ENCODE peak calls at places on chromosomes 6 and 20, in five cellular contexts. R, L, D, O and V are unnamed samples.

GRCh38 chr6:151044465-151045441 is 179.3 kb downstream of the MTHFD1L start:
- DNase-seq in O (peak; percentile 66), R (peak; percentile 75), L (peak; percentile 62), D (peak; percentile 59), V (peak; percentile 97)

GRCh38 chr20:11229772-11230171 is 556.0 kb upstream of the JAG1 start:
- DNase-seq in O (no peak), D (no peak), R (peak; percentile 31), L (peak; percentile 15), V (peak; percentile 24)

GRCh38 chr6:37698264-37699137 is 818 bp upstream of the MDGA1 start:
- DNase-seq in D (peak; percentile 86), O (peak; percentile 83), L (peak; percentile 18), R (peak; percentile 62), V (peak; percentile 17)

GRCh38 chr6:124881898-124882579 is 80.2 kb upstream of the RNF217 start:
- DNase-seq in D (no peak), O (no peak), R (no peak), L (no peak), V (no peak)

GRCh38 chr6:4707011-4707410 is 69.2 kb upstream of the CDYL start:
- DNase-seq in L (no peak), R (no peak), O (no peak), D (no peak), V (no peak)

GRCh38 chr20:62434098-62434497 is 6.8 kb upstream of the RBBP8NL start:
- DNase-seq in R (no peak), D (no peak), L (no peak), O (no peak), V (peak; percentile 48)

GRCh38 chr20:25006431-25007167 is 14.0 kb upstream of the APMAP start:
- DNase-seq in O (peak; percentile 44), D (peak; percentile 24), L (no peak), R (no peak), V (no peak)

GRCh38 chr6:150301871-150302800 is 66.7 kb upstream of the IYD start:
- DNase-seq in R (peak; percentile 38), D (no peak), L (no peak), O (no peak), V (peak; percentile 72)

GRCh38 chr6:44000164-44000842 is 126.9 kb downstream of the MRPL14 start:
- DNase-seq in O (peak; percentile 47), D (peak; percentile 92), L (no peak), R (no peak), V (peak; percentile 75)

GRCh38 chr6:142316791-142317368 is 15.1 kb downstream of the ADGRG6 start:
- DNase-seq in D (no peak), L (no peak), O (no peak), R (no peak), V (no peak)

GRCh38 chr6:111620168-111620567 is 14.5 kb upstream of the TRAF3IP2 start:
- DNase-seq in R (no peak), D (no peak), O (no peak), L (no peak), V (peak; percentile 79)

GRCh38 chr6:13776602-13777001 is 37.8 kb downstream of the MCUR1 start:
- DNase-seq in R (no peak), D (no peak), L (no peak), O (no peak), V (no peak)

GRCh38 chr6:106181664-106182418 is 95.7 kb downstream of the PRDM1 start:
- DNase-seq in L (no peak), R (no peak), O (no peak), D (no peak), V (no peak)

GRCh38 chr20:6164421-6165341 is 41.9 kb upstream of the FERMT1 start:
- DNase-seq in D (no peak), L (peak; percentile 19), R (no peak), O (no peak), V (no peak)

GRCh38 chr20:40688129-40689099 is 622 bp downstream of the MAFB start:
- DNase-seq in R (no peak), D (no peak), O (no peak), L (no peak), V (peak; percentile 23)

GRCh38 chr6:117602151-117602898 is at the start of gene GOPC:
- DNase-seq in R (peak; percentile 98), D (peak; percentile 98), L (peak; percentile 90), O (peak; percentile 98), V (peak; percentile 99)

GRCh38 chr6:140319209-140319608 is 944.8 kb upstream of the CITED2 start:
- DNase-seq in D (no peak), L (no peak), O (no peak), R (peak; percentile 17), V (peak; percentile 48)

GRCh38 chr20:916825-917224 is 691 bp upstream of the ANGPT4 start:
- DNase-seq in R (no peak), O (no peak), D (peak; percentile 52), L (no peak), V (no peak)

DNA sequence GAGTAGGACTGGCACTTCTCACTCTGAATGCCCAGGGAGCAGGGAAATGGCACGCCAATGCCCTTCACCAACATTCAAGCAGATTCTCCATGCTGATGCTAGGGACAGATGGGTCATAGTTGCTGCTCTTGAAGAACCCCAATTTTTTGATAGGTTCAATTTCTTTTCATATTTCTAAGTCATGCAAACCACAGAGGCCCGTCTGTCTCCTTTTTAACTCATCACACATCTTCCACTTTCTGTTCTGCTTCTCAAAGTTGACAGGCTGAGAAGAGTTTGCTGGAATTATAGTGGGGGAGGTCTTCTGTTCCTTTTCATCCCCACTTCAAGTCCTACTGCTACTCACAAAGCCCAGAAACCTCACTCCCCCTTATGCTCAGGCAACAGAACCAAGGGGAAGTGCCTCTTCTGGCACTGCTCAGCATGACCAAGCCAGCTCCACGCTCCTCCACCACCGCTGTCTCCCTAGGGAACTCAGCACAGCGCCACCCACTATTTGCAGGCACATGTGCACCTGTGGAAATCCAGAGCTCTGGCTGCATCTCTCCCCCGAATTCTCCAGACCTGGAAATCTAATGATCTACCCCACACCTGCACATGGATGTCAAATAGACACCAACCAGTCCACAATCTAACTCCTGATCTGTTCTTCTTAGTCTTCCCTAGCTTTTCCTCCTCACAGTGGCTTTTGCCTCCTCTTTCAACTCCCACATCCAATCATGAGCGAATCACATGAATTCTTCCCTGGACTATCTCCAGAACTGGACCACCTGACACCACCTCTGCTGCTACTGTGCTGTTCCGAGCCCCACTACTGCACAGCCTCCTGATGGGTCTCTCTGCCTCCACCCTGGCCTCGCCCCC is 10.7 kb downstream of the ZBTB24 start:
- DNase-seq in O (no peak), R (no peak), L (no peak), D (no peak), V (no peak)
- H3K27ac ChIP-seq in O (no peak overlapping the region), R (no peak overlapping the region), L (no peak overlapping the region), D (no peak overlapping the region), V (no peak overlapping the region)

GRCh38 chr6:45539124-45539523 is 161.4 kb upstream of the SUPT3H start:
- DNase-seq in R (no peak), O (no peak), L (no peak), D (no peak), V (no peak)
- H3K27me3 ChIP-seq in R (no peaks in the 10 kb centered on the region), O (no peaks in the 10 kb centered on the region), L (no peaks in the 10 kb centered on the region), D (no peaks in the 10 kb centered on the region), V (no peaks in the 10 kb centered on the region)

GRCh38 chr20:19816386-19816785 is 58.3 kb downstream of the RIN2 start:
- DNase-seq in L (no peak), R (no peak), D (no peak), O (no peak), V (no peak)
- H3K4me1 ChIP-seq in L (peaks cover 16% of the 10 kb centered on the region), R (no peaks in the 10 kb centered on the region), D (no peaks in the 10 kb centered on the region), O (peaks cover 41% of the 10 kb centered on the region), V (no peaks in the 10 kb centered on the region)

GRCh38 chr20:49835031-49835430 is 22.4 kb downstream of the SLC9A8 start:
- DNase-seq in R (no peak), O (no peak), D (no peak), L (no peak), V (no peak)

GRCh38 chr20:49832632-49833327 is 20.2 kb downstream of the SLC9A8 start:
- DNase-seq in O (no peak), D (no peak), R (no peak), L (peak; percentile 34), V (no peak)

GRCh38 chr20:49831770-49832631 is 19.4 kb downstream of the SLC9A8 start:
- DNase-seq in O (no peak), D (no peak), L (no peak), R (no peak), V (no peak)

GRCh38 chr20:49831022-49831769 is 18.6 kb downstream of the SLC9A8 start:
- DNase-seq in L (no peak), R (no peak), O (no peak), D (no peak), V (no peak)

GRCh38 chr20:49833483-49833882 is 20.9 kb downstream of the SLC9A8 start:
- DNase-seq in O (no peak), D (no peak), L (no peak), R (no peak), V (no peak)
- H3K27ac ChIP-seq in O (peak overlapping the region; percentile 90), D (no peak overlapping the region), L (no peak overlapping the region), R (no peak overlapping the region), V (no peak overlapping the region)

GRCh38 chr6:15358579-15359327 is 112.9 kb downstream of the JARID2 start:
- DNase-seq in L (no peak), O (no peak), D (no peak), R (no peak), V (no peak)
- H3K27me3 ChIP-seq in L (no peaks in the 10 kb centered on the region), O (no peaks in the 10 kb centered on the region), D (no peaks in the 10 kb centered on the region), R (no peaks in the 10 kb centered on the region), V (no peaks in the 10 kb centered on the region)

DNA sequence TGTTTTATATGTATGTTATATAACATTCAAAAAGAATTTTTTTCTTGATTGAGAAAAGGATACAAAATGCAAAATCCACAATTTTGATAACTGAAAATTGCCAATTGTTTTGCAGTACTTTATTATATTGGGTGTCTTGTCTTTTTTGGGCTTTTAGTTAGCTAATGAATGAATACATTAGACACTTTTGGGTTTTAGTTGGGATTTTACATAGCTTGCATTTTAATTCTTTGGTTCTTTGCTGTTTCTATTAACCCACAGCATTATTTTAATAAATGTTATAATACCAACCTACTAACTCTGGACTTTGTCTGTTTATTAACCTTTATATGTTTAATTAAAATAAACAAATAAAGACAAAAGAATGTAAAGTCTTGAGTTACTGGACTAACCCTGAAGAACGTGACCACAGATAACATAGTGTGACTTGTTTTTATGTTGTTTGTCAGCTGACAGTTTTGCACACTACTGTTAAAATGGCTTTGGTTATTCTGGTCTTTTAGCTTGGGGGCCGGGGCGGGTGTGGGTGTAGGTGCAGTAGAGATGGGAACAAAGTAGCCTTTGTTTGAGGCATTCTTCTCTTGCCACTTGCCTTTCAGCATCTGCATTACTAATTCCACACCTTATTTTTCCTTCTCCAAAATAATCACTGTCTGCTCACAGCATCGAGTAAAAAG is 159.1 kb downstream of the QKI start:
- DNase-seq in O (no peak), R (no peak), L (no peak), D (no peak), V (no peak)
- H3K4me1 ChIP-seq in O (no peaks in the 10 kb centered on the region), R (no peaks in the 10 kb centered on the region), L (no peaks in the 10 kb centered on the region), D (no peaks in the 10 kb centered on the region), V (no peaks in the 10 kb centered on the region)

DNA sequence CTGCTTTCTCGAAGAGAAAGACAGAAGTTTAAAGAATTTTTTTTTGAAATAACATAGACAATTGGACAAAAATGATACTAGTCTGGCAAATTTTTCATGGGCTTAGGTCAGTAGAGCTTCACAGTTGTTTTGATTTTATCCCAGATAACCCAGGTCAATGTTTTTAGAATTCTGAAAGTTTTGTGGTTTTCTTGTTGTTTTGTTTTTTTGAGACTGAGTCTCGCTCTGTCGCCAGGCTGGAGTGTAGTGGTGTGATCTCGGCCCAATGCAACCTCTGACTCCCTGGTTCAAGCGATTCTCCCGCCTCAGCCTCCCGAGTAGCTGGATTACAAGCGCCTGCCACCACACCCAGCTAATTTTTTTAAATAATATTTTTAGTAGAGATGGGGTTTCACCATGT is 22.8 kb downstream of the KIF13A start:
- DNase-seq in L (no peak), D (no peak), R (no peak), O (no peak), V (no peak)
- H3K27ac ChIP-seq in L (peak overlapping the region; percentile 67), D (no peak overlapping the region), R (no peak overlapping the region), O (no peak overlapping the region), V (no peak overlapping the region)